ENCODE peak calls at places on chromosomes 4 and X, in four cellular contexts. O is K562, F is HepG2, J is A549. K is an unnamed sample.

GRCh38 chr4:150906987-150907633 is 108.0 kb downstream of the LRBA start:
- DNase-seq in O (peak; percentile 54), F (no peak), J (peak; percentile 1), K (no peak)

GRCh38 chr4:40594261-40595178 is 35.1 kb downstream of the RBM47 start:
- DNase-seq in O (no peak), F (no peak), J (peak; percentile 66), K (peak; percentile 79)

GRCh38 chr4:72875138-72875537 is 194.4 kb downstream of the COX18 start:
- DNase-seq in O (no peak), F (no peak), J (no peak), K (no peak)

GRCh38 chrX:29231800-29232199 is 644.6 kb downstream of the IL1RAPL1 start:
- DNase-seq in O (no peak), F (no peak), J (peak; percentile 2), K (peak; percentile 6)

GRCh38 chr4:114734581-114734980 is 136.0 kb downstream of the UGT8 start:
- DNase-seq in O (no peak), F (no peak), J (no peak), K (no peak)

GRCh38 chrX:150730719-150731118 is 37.5 kb downstream of the MTMR1 start:
- DNase-seq in O (no peak), F (no peak), J (no peak), K (peak; percentile 55)

GRCh38 chr4:169270810-169271691 is at the start of gene SH3RF1:
- DNase-seq in O (peak; percentile 51), F (peak; percentile 38), J (peak; percentile 80), K (peak; percentile 82)

GRCh38 chr4:39102297-39102696 is 40.3 kb downstream of the KLHL5 start:
- DNase-seq in O (no peak), F (no peak), J (no peak), K (no peak)

GRCh38 chrX:41334866-41335589 is 1.1 kb downstream of the DDX3X start:
- DNase-seq in O (peak; percentile 71), F (no peak), J (peak; percentile 44), K (peak; percentile 62)

GRCh38 chr4:73222466-73223257 is 35.9 kb downstream of the ANKRD17 start:
- DNase-seq in O (peak; percentile 81), F (peak; percentile 75), J (peak; percentile 89), K (peak; percentile 97)

GRCh38 chrX:71128915-71129765 is 10.7 kb downstream of the MED12 start:
- DNase-seq in O (peak; percentile 69), F (peak; percentile 35), J (peak; percentile 64), K (peak; percentile 54)

GRCh38 chrX:47179928-47180255 is 13.7 kb upstream of the UBA1 start:
- DNase-seq in O (no peak), F (no peak), J (no peak), K (no peak)

GRCh38 chr4:71184195-71184781 is 154.5 kb upstream of the SLC4A4 start:
- DNase-seq in O (peak; percentile 46), F (peak; percentile 31), J (peak; percentile 61), K (peak; percentile 75)

GRCh38 chrX:150879855-150880807 is 18.3 kb downstream of the CD99L2 start:
- DNase-seq in O (no peak), F (no peak), J (no peak), K (no peak)

GRCh38 chr4:48103483-48104139 is 30.4 kb downstream of the TXK start:
- DNase-seq in O (no peak), F (no peak), J (no peak), K (no peak)

GRCh38 chrX:67614006-67614405 is 70.2 kb downstream of the AR start:
- DNase-seq in O (no peak), F (no peak), J (no peak), K (no peak)

GRCh38 chrX:93985621-93986020 is 311.6 kb downstream of the FAM133A start:
- DNase-seq in O (no peak), F (no peak), J (no peak), K (no peak)

GRCh38 chr4:186587416-186588018 is 32.1 kb upstream of the MTNR1A start:
- DNase-seq in O (peak; percentile 62), F (peak; percentile 48), J (peak; percentile 47), K (peak; percentile 65)

GRCh38 chr4:90174622-90175023 is 47.4 kb downstream of the CCSER1 start:
- DNase-seq in O (no peak), F (no peak), J (no peak), K (no peak)

GRCh38 chr4:65242156-65242846 is 428.0 kb downstream of the EPHA5 start:
- DNase-seq in O (no peak), F (no peak), J (no peak), K (no peak)

GRCh38 chr4:176547005-176547404 is 227.2 kb downstream of the SPCS3 start:
- DNase-seq in O (no peak), F (no peak), J (no peak), K (peak; percentile 92)

GRCh38 chrX:129125515-129125914 is 397.8 kb downstream of the SMARCA1 start:
- DNase-seq in O (no peak), F (peak; percentile 21), J (no peak), K (no peak)

GRCh38 chr4:122658818-122659295 is 38.0 kb upstream of the IL21 start:
- DNase-seq in O (no peak), F (no peak), J (no peak), K (no peak)

GRCh38 chr4:53734584-53735363 is 143.5 kb upstream of the LNX1 start:
- DNase-seq in O (no peak), F (no peak), J (no peak), K (peak; percentile 75)

GRCh38 chr4:167541286-167541685 is 307.0 kb upstream of the SPOCK3 start:
- DNase-seq in O (no peak), F (no peak), J (no peak), K (no peak)

GRCh38 chr4:19748911-19749473 is 502.7 kb upstream of the SLIT2 start:
- DNase-seq in O (no peak), F (no peak), J (no peak), K (peak; percentile 5)

GRCh38 chr4:22988526-22988925 is 295.8 kb downstream of the GBA3 start:
- DNase-seq in O (no peak), F (no peak), J (no peak), K (no peak)

GRCh38 chr4:3582091-3582475 is 49.9 kb upstream of the LRPAP1 start:
- DNase-seq in O (no peak), F (no peak), J (no peak), K (no peak)

GRCh38 chr4:130849985-130850632 is 1754.2 kb downstream of the C4orf33 start:
- DNase-seq in O (no peak), F (no peak), J (no peak), K (no peak)

GRCh38 chrX:141903400-141904155 is at the start of gene MAGEC1:
- DNase-seq in O (peak; percentile 47), F (no peak), J (no peak), K (no peak)

GRCh38 chr4:16264798-16265197 is 38.5 kb upstream of the TAPT1 start:
- DNase-seq in O (peak; percentile 34), F (peak; percentile 36), J (peak; percentile 30), K (peak; percentile 58)

GRCh38 chrX:25196221-25196620 is 180.5 kb upstream of the ARX start:
- DNase-seq in O (no peak), F (no peak), J (no peak), K (no peak)

GRCh38 chrX:40168183-40169015 is 70.6 kb upstream of the BCOR start:
- DNase-seq in O (peak; percentile 22), F (no peak), J (no peak), K (no peak)

GRCh38 chrX:40170830-40171512 is 73.2 kb upstream of the BCOR start:
- DNase-seq in O (peak; percentile 18), F (no peak), J (no peak), K (no peak)

GRCh38 chrX:40167240-40168182 is 69.8 kb upstream of the BCOR start:
- DNase-seq in O (peak; percentile 26), F (no peak), J (no peak), K (no peak)

GRCh38 chrX:40171513-40172168 is 73.9 kb upstream of the BCOR start:
- DNase-seq in O (peak; percentile 23), F (no peak), J (no peak), K (no peak)

GRCh38 chrX:40169193-40170086 is 71.7 kb upstream of the BCOR start:
- DNase-seq in O (peak; percentile 77), F (peak; percentile 70), J (peak; percentile 81), K (peak; percentile 75)
- TF ChIP-seq MAZ in O (no peak), F (peak; percentile 27), J (no peak), K (no peak)

GRCh38 chr4:147874109-147874508 is 142.2 kb downstream of the ARHGAP10 start:
- DNase-seq in O (no peak), F (no peak), J (no peak), K (no peak)
- H3K27ac ChIP-seq in O (no peak overlapping the region), F (no peak overlapping the region), J (no peak overlapping the region), K (no peak overlapping the region)

GRCh38 chr4:87574996-87575395 is 33.3 kb upstream of the DSPP start:
- DNase-seq in O (no peak), F (no peak), J (no peak), K (no peak)
- TF ChIP-seq MAZ in O (no peak), F (no peak), J (no peak), K (no peak)

GRCh38 chr4:2413821-2414610 is 4.4 kb downstream of the ZFYVE28 start:
- DNase-seq in O (peak; percentile 47), F (no peak), J (no peak), K (no peak)

GRCh38 chr4:2415213-2415612 is 3.2 kb downstream of the ZFYVE28 start:
- DNase-seq in O (no peak), F (no peak), J (no peak), K (no peak)

GRCh38 chr4:2411786-2412510 is 6.5 kb downstream of the ZFYVE28 start:
- DNase-seq in O (no peak), F (no peak), J (no peak), K (no peak)

GRCh38 chr4:2412885-2413716 is 5.3 kb downstream of the ZFYVE28 start:
- DNase-seq in O (peak; percentile 78), F (peak; percentile 70), J (peak; percentile 91), K (peak; percentile 85)

GRCh38 chr4:2412534-2412884 is 5.9 kb downstream of the ZFYVE28 start:
- DNase-seq in O (peak; percentile 66), F (no peak), J (peak; percentile 50), K (no peak)
- H3K27ac ChIP-seq in O (peak overlapping the region; percentile 84), F (no peak overlapping the region), J (peak overlapping the region; percentile 87), K (peak overlapping the region; percentile 7)

DNA sequence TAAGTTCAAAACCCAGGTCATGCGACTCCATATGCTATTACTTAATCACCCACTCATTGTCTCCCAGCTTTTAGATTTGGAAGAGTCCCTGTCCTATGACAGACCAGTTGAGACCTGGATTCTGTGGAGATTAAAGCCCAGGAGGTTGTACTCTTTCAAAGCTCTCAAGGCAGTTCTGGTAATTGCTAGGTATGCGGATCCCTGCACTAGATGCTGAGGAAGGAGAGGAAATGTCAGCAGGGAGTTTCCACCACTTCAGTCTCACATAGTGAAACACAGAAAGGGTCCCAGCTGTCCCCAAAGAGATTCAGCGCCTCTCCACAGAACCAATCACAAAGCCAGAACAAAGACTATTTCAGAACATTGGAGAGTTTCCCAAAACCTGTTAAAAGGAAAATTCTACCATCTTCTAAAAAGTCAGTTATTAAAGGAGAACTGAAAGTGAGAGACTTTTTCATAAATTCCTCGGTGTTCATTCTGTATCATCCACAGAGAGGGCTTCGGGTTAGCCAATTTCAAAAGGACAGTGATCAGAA is 53.4 kb downstream of the IRF2 start:
- DNase-seq in O (no peak), F (no peak), J (no peak), K (no peak)
- TF ChIP-seq MAZ in O (no peak), F (no peak), J (no peak), K (no peak)

GRCh38 chrX:378443-378842 is 8.3 kb downstream of the PPP2R3B start:
- DNase-seq in O (no peak), F (no peak), J (no peak), K (no peak)
- H3K27ac ChIP-seq in O (no peak overlapping the region), F (no peak overlapping the region), J (no peak overlapping the region), K (no peak overlapping the region)

K was measured in IMR-90.